ENCODE peak calls at places on chromosomes 13 and 19, in six cellular contexts. One of them, this sample, is unnamed. For H3K4me1, the result is how much of the 10 kb centered on the place peaks cover.

GRCh38 chr13:21546372-21546771 is 57.6 kb downstream of the MICU2 start:
- DNase-seq in stomach: no peak
- DNase-seq in transverse colon: no peak
- DNase-seq in Panc1: no peak
- DNase-seq in GM12878: no peak
- DNase-seq in HCT116: no peak
- DNase-seq in this sample: no peak

GRCh38 chr19:40726279-40726678 is 9.4 kb downstream of the ITPKC start:
- DNase-seq in stomach: no peak
- DNase-seq in transverse colon: no peak
- DNase-seq in Panc1: no peak
- DNase-seq in GM12878: no peak
- DNase-seq in HCT116: no peak
- DNase-seq in this sample: no peak

GRCh38 chr19:28426902-28427232 is 786.1 kb downstream of the UQCRFS1 start:
- DNase-seq in stomach: no peak
- DNase-seq in transverse colon: no peak
- DNase-seq in Panc1: no peak
- DNase-seq in GM12878: no peak
- DNase-seq in HCT116: no peak
- DNase-seq in this sample: no peak

GRCh38 chr13:48151343-48151742 is 56.4 kb upstream of the MED4 start:
- DNase-seq in stomach: no peak
- DNase-seq in transverse colon: no peak
- DNase-seq in Panc1: no peak
- DNase-seq in GM12878: no peak
- DNase-seq in HCT116: no peak
- DNase-seq in this sample: no peak

GRCh38 chr19:19495614-19496603 is 19.4 kb downstream of the TSSK6 start:
- DNase-seq in stomach: no peak
- DNase-seq in transverse colon: no peak
- DNase-seq in Panc1: no peak
- DNase-seq in GM12878: no peak
- DNase-seq in HCT116: no peak
- DNase-seq in this sample: no peak

GRCh38 chr19:50686310-50687032 is 33.1 kb downstream of the SHANK1 start:
- DNase-seq in stomach: no peak
- DNase-seq in transverse colon: no peak
- DNase-seq in Panc1: no peak
- DNase-seq in GM12878: no peak
- DNase-seq in HCT116: no peak
- DNase-seq in this sample: no peak

GRCh38 chr13:92315265-92315664 is 911.3 kb upstream of the GPC6 start:
- DNase-seq in stomach: no peak
- DNase-seq in transverse colon: no peak
- DNase-seq in Panc1: no peak
- DNase-seq in GM12878: peak
- DNase-seq in HCT116: no peak
- DNase-seq in this sample: no peak

GRCh38 chr13:58051807-58052375 is 420.3 kb downstream of the PCDH17 start:
- DNase-seq in stomach: no peak
- DNase-seq in transverse colon: no peak
- DNase-seq in Panc1: no peak
- DNase-seq in GM12878: no peak
- DNase-seq in HCT116: no peak
- DNase-seq in this sample: no peak

GRCh38 chr19:46713781-46714522 is 3.0 kb downstream of the PRKD2 start:
- DNase-seq in stomach: peak
- DNase-seq in transverse colon: peak
- DNase-seq in Panc1: no peak
- DNase-seq in GM12878: no peak
- DNase-seq in HCT116: peak
- DNase-seq in this sample: peak

GRCh38 chr19:3904233-3904632 is 23.7 kb downstream of the ATCAY start:
- DNase-seq in stomach: no peak
- DNase-seq in transverse colon: no peak
- DNase-seq in Panc1: no peak
- DNase-seq in GM12878: no peak
- DNase-seq in HCT116: no peak
- DNase-seq in this sample: no peak

GRCh38 chr13:112995395-112996091 is 26.5 kb downstream of the MCF2L start:
- DNase-seq in stomach: peak
- DNase-seq in transverse colon: peak
- DNase-seq in Panc1: no peak
- DNase-seq in GM12878: no peak
- DNase-seq in HCT116: no peak
- DNase-seq in this sample: no peak

GRCh38 chr13:49466240-49466914 is 22.3 kb downstream of the SETDB2 start:
- DNase-seq in stomach: no peak
- DNase-seq in transverse colon: no peak
- DNase-seq in Panc1: no peak
- DNase-seq in GM12878: no peak
- DNase-seq in HCT116: no peak
- DNase-seq in this sample: no peak

GRCh38 chr19:39446365-39447084 is 1.1 kb downstream of the SUPT5H start:
- DNase-seq in stomach: no peak
- DNase-seq in transverse colon: no peak
- DNase-seq in Panc1: no peak
- DNase-seq in GM12878: no peak
- DNase-seq in HCT116: no peak
- DNase-seq in this sample: no peak
- H3K4me1 ChIP-seq in stomach: half or more
- H3K4me1 ChIP-seq in transverse colon: under half
- H3K4me1 ChIP-seq in Panc1: under half
- H3K4me1 ChIP-seq in GM12878: under half
- H3K4me1 ChIP-seq in HCT116: under half
- H3K4me1 ChIP-seq in this sample: under half

DNA sequence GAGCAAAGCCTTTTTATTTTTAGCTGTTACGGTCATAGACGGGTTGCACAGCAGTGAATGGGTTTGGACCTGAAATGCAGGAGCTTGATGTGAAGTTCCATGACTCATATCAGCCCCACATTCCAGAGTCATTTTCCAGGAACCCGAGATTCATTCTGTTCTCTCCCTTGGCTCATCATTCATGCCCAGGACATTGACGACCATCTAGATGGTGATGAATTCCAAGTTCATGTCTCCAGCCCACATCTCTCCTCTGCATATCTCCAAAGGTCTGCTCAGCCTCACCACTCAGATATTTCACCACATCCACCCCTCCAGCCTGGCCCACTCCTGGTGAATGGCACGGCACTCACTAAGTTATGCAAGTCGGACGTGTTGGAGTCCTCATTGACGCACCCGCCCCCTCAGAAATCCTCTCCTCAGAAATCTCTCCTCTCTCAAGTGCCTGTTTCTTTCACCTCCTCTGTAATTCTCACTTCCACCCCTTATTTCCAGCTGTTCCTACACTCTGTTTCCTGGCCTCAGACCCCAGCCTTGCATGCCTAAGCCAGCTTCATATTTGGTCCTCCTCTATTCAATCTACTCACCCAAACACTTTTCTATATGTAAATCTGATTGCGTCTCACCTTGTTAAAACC is 83.1 kb downstream of the ALOX5AP start:
- DNase-seq in stomach: no peak
- DNase-seq in transverse colon: no peak
- DNase-seq in Panc1: no peak
- DNase-seq in GM12878: no peak
- DNase-seq in HCT116: no peak
- DNase-seq in this sample: no peak
- TF ChIP-seq POLR2AphosphoS5 in stomach: no peak
- TF ChIP-seq POLR2AphosphoS5 in transverse colon: no peak
- TF ChIP-seq POLR2AphosphoS5 in Panc1: no peak
- TF ChIP-seq POLR2AphosphoS5 in GM12878: no peak
- TF ChIP-seq POLR2AphosphoS5 in HCT116: no peak
- TF ChIP-seq POLR2AphosphoS5 in this sample: no peak

DNA sequence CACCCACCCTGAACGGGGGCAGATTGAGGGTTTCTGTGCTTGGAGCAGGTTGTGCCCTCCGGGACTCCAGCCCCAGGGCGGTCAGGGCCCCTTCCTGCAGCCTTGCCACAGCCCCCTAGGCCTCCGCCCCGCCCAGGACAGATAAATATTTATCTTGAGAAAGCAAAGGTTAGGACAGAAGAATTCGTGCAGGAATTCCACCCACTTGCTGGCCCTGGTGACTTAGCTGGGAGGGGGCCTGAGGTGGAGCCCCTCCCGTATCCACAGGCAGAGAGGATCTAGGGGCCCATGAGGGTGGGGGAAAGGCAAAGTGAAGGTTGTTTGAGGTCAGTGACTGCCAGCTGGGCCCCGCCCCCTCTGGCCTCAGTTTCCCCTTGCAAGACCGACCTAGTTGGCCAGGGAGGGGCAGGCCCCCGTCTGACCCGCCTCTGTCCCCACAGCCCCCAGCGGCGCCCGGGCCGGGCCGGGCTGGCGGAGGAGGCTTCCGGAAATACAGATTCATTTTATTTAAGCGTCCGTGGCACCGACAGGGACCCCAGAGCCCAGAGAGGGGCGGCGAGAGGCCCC is 5.2 kb downstream of the MIDN start:
- DNase-seq in stomach: no peak
- DNase-seq in transverse colon: peak
- DNase-seq in Panc1: no peak
- DNase-seq in GM12878: no peak
- DNase-seq in HCT116: no peak
- DNase-seq in this sample: no peak
- H3K4me3 ChIP-seq in stomach: peak
- H3K4me3 ChIP-seq in transverse colon: peak
- H3K4me3 ChIP-seq in Panc1: peak
- H3K4me3 ChIP-seq in GM12878: peak
- H3K4me3 ChIP-seq in HCT116: peak
- H3K4me3 ChIP-seq in this sample: peak

GRCh38 chr19:1243768-1244692 is 2.5 kb downstream of the ATP5F1D start:
- DNase-seq in stomach: peak
- DNase-seq in transverse colon: peak
- DNase-seq in Panc1: no peak
- DNase-seq in GM12878: no peak
- DNase-seq in HCT116: no peak
- DNase-seq in this sample: peak

GRCh38 chr19:1240925-1241324 is 626 bp upstream of the ATP5F1D start:
- DNase-seq in stomach: no peak
- DNase-seq in transverse colon: no peak
- DNase-seq in Panc1: no peak
- DNase-seq in GM12878: no peak
- DNase-seq in HCT116: no peak
- DNase-seq in this sample: no peak

GRCh38 chr19:1239420-1239795 is 1.6 kb upstream of the CBARP start:
- DNase-seq in stomach: no peak
- DNase-seq in transverse colon: no peak
- DNase-seq in Panc1: no peak
- DNase-seq in GM12878: no peak
- DNase-seq in HCT116: no peak
- DNase-seq in this sample: no peak

GRCh38 chr19:1239796-1240737 is 1.5 kb upstream of the ATP5F1D start:
- DNase-seq in stomach: peak
- DNase-seq in transverse colon: peak
- DNase-seq in Panc1: no peak
- DNase-seq in GM12878: no peak
- DNase-seq in HCT116: peak
- DNase-seq in this sample: peak

DNA sequence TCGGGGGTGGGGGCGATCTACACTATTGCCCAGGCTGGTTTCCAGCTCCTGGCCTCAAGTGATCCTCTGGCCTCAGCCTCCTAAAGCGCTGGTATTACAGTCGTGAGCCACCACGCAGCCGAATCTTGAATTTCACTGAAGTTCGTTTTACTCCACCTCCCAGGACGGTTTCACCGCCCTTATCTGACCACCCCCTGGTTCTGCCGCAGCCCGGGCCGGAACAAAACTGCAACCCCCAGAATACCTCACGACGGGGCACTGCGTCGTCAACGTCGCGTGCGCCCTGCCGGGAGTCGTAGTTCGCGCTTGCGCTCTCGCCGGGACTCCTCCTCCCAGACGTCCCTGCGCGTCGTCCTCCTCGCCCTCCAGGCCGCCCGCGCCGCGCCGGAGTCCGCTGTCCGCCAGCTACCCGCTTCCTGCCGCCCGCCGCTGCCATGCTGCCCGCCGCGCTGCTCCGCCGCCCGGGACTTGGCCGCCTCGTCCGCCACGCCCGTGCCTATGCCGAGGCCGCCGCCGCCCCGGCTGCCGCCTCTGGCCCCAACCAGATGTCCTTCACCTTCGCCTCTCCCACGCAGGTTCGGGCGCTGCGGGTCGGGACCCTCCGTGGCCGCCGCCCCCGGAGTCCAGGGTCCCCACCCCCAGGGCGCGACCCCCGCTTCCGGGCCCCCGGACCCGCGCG is at the start of gene ATP5F1D:
- DNase-seq in stomach: peak
- DNase-seq in transverse colon: peak
- DNase-seq in Panc1: no peak
- DNase-seq in GM12878: peak
- DNase-seq in HCT116: no peak
- DNase-seq in this sample: peak
- H3K4me1 ChIP-seq in stomach: half or more
- H3K4me1 ChIP-seq in transverse colon: half or more
- H3K4me1 ChIP-seq in Panc1: under half
- H3K4me1 ChIP-seq in GM12878: under half
- H3K4me1 ChIP-seq in HCT116: half or more
- H3K4me1 ChIP-seq in this sample: half or more

This sample was measured in suprapubic skin.